ENCODE peak calls at places on chromosome 19, in four cellular contexts. Z is H1, V is K562, B is SK-N-SH. O is an unnamed sample.

GRCh38 chr19:38718747-38719543 is 25.3 kb downstream of the CAPN12 start:
- DNase-seq in Z (no peak), V (no peak), B (peak), O (peak)

GRCh38 chr19:42422576-42423461 is 4.4 kb downstream of the LIPE start:
- DNase-seq in Z (no peak), V (no peak), B (peak), O (peak)

GRCh38 chr19:44931541-44931940 is 10.5 kb upstream of the APOC4 start:
- DNase-seq in Z (no peak), V (no peak), B (peak), O (no peak)

GRCh38 chr19:48321372-48321621 is 4.1 kb upstream of the EMP3 start:
- DNase-seq in Z (peak), V (peak), B (peak), O (peak)

GRCh38 chr19:7605490-7606222 is 10.0 kb downstream of the CAMSAP3 start:
- DNase-seq in Z (peak), V (peak), B (peak), O (peak)

GRCh38 chr19:17831419-17831888 is 10.1 kb upstream of the INSL3 start:
- DNase-seq in Z (no peak), V (no peak), B (no peak), O (peak)

GRCh38 chr19:5291588-5292193 is 48.9 kb downstream of the PTPRS start:
- DNase-seq in Z (no peak), V (no peak), B (peak), O (no peak)

GRCh38 chr19:54792814-54793213 is 10.6 kb upstream of the KIR2DL4 start:
- DNase-seq in Z (no peak), V (no peak), B (no peak), O (no peak)

GRCh38 chr19:46404039-46404883 is 9.1 kb downstream of the CCDC8 start:
- DNase-seq in Z (no peak), V (peak), B (no peak), O (peak)

GRCh38 chr19:27887946-27888345 is 1325.0 kb downstream of the UQCRFS1 start:
- DNase-seq in Z (no peak), V (no peak), B (no peak), O (no peak)

GRCh38 chr19:53532362-53532761 is 5.6 kb upstream of the ZNF331 start:
- DNase-seq in Z (no peak), V (no peak), B (no peak), O (no peak)

GRCh38 chr19:57708641-57709354 is at the start of gene ZNF154:
- DNase-seq in Z (peak), V (no peak), B (no peak), O (peak)

GRCh38 chr19:3373971-3374368 is 7.6 kb downstream of the NFIC start:
- DNase-seq in Z (no peak), V (no peak), B (no peak), O (no peak)
- TF ChIP-seq USF2 in Z (no peak), V (no peak), B (no peak), O (no peak)

DNA sequence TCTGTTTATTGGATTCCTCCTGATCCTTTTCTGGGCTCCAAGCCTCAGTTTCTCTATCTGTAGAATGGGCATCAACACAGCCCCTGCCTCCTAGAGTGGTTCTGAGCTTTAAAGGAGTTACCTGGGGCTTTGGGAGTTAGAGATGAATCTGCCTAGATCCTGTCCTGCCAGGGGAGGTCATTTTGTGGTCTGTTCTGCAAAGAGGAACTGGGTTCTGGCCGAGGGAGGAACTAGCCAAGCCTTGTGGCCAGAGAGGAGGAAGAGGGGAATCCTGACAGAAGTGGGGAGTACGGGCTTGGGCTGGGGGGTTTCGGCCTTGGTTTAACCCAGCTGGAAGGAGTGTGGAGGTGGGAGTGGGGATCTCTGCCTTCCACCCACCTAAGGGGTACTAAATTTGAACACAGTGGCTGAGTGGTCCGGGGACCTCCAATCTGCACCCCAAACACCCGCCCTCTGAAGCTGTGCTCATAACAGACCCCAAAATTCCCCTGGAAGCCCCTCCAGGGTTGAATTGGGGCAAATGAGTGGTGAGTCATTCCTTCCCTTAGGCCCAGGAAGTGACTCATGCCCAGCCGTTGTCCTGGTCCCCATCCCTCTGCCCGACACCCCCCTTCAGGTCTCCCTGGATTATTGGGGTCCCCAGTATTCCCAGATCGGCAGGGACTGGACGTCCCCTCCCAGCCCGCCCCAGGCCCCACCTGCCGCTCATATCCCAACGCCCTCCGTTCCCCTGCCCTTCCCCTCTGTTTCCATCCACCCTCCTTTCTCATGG is 2.8 kb downstream of the ADGRE5 start:
- DNase-seq in Z (no peak), V (peak), B (no peak), O (no peak)
- TF ChIP-seq TEAD4 in Z (no peak), V (no peak), B (no peak), O (no peak)

GRCh38 chr19:43447655-43448054 is 17.8 kb downstream of the LYPD3 start:
- DNase-seq in Z (no peak), V (no peak), B (no peak), O (no peak)

GRCh38 chr19:43444531-43445340 is 20.7 kb downstream of the LYPD3 start:
- DNase-seq in Z (no peak), V (no peak), B (no peak), O (no peak)

GRCh38 chr19:43450545-43450997 is 14.8 kb downstream of the LYPD3 start:
- DNase-seq in Z (no peak), V (no peak), B (no peak), O (no peak)

GRCh38 chr19:43445426-43445825 is 20.0 kb downstream of the LYPD3 start:
- DNase-seq in Z (no peak), V (no peak), B (no peak), O (no peak)

GRCh38 chr19:43446746-43447489 is 18.5 kb downstream of the LYPD3 start:
- DNase-seq in Z (peak), V (peak), B (peak), O (peak)
- TF ChIP-seq USF2 in Z (no peak), V (no peak), B (no peak), O (no peak)

GRCh38 chr19:24052811-24053210 is 34.2 kb upstream of the ZNF254 start:
- DNase-seq in Z (no peak), V (no peak), B (no peak), O (no peak)
- TF ChIP-seq TEAD4 in Z (no peak), V (no peak), B (no peak), O (no peak)

GRCh38 chr19:31992750-31993149 is 352.7 kb upstream of the ZNF507 start:
- DNase-seq in Z (no peak), V (no peak), B (no peak), O (no peak)
- TF ChIP-seq USF2 in Z (no peak), V (no peak), B (no peak), O (no peak)

DNA sequence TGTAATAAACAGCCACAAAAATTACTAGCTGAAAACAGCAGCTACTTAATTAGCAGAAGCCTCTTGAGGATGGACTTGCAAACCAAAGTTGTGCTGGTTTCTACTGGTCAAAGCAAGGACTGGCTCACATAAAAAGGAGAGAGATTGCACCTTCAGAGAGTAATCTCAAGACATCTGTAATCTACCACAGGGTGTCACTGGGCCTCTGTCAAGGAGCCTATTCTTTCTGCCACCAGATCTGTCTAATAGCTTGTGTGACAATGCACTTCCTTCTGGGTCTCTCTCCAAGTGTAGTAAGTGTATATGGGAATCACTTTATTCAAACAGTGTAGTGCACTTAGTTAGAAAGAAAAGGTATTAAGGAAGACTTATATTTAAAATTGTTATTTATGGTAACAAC is 24.4 kb upstream of the ZNF561 start:
- DNase-seq in Z (no peak), V (no peak), B (no peak), O (no peak)
- TF ChIP-seq TEAD4 in Z (no peak), V (no peak), B (no peak), O (no peak)

GRCh38 chr19:13033819-13034611 is 38.7 kb downstream of the NFIX start:
- DNase-seq in Z (no peak), V (peak), B (peak), O (peak)
- TF ChIP-seq USF2 in Z (no peak), V (no peak), B (no peak), O (no peak)

DNA sequence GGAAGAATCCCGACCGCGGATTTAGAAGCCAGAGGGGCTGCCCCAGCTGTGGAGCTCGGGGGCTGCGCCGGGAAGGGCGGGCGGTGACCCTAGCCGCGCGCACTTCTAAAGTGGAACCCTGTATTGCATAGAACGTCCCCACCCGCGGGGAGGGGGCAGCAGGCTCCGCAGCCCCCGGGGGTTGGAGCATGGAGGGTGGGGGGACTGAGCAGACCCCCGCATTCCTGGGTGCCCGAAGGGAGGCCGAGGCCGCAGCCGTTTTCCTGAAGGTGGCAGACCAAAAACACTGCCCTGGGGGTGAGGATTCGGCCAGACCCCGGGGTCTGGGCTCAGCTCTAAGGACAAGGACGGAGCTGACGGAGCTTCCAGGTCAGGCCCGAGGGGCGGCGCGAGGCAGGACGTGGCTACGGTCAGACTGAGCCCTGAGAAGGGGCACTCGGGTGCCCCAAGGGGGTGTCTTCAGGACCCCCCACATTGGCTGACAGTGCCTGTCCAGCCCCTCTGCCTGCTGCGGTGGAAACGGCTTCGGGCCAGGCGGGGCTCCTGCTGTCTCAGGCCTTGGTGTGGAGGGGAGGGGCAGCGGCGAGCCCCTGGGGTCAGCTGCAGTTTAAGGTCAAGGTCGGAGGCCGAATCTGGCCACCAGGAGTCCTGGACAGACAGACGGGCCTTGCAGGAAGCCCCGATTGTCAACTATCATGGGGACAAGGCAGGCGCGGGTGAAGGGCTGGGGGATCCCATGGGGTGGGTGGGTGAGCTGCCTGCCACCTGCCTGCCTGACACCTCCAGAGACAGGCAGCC is 12.6 kb downstream of the MKNK2 start:
- DNase-seq in Z (no peak), V (peak), B (no peak), O (no peak)
- TF ChIP-seq TEAD4 in Z (no peak), V (no peak), B (no peak), O (no peak)

GRCh38 chr19:1874554-1875185 is 10.6 kb downstream of the ABHD17A start:
- DNase-seq in Z (no peak), V (no peak), B (no peak), O (no peak)
- TF ChIP-seq USF2 in Z (no peak), V (no peak), B (no peak), O (no peak)

DNA sequence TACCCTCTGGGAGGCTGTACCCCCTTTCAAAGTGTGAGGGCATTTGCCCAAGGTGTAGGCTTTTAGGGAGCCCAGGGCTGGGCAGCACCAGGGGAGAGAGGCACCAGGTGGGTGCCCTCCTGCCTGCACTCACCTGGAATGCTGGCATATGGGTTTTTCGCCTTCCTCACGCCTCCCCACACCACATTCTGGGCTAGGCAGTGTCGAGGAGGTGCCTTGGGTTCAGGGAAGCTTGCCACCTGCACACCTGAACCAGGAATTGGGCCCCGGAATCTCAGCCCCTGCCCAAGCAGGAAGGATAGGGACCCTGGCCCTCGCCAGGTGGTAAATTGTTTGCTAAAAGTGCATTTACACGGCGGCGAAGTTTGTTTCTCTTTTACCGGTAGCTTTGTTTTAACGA is 5.1 kb upstream of the TSHZ3 start:
- DNase-seq in Z (no peak), V (no peak), B (peak), O (no peak)
- TF ChIP-seq TEAD4 in Z (no peak), V (no peak), B (no peak), O (no peak)